ENCODE peak calls at places on chromosomes 1 and 21, in four cellular contexts. One of them, this sample, is unnamed.

GRCh38 chr1:41578712-41579335 is 94.3 kb upstream of the EDN2 start:
- DNase-seq in effector memory CD4-positive, alpha-beta T cell: no peak
- DNase-seq in psoas muscle: no peak
- DNase-seq in A549: peak; percentile 58
- DNase-seq in this sample: no peak

GRCh38 chr1:110631836-110632620 is 25.9 kb upstream of the KCNA2 start:
- DNase-seq in effector memory CD4-positive, alpha-beta T cell: no peak
- DNase-seq in psoas muscle: no peak
- DNase-seq in A549: no peak
- DNase-seq in this sample: no peak

GRCh38 chr1:29445330-29445729 is 209.0 kb downstream of the PTPRU start:
- DNase-seq in effector memory CD4-positive, alpha-beta T cell: no peak
- DNase-seq in psoas muscle: no peak
- DNase-seq in A549: no peak
- DNase-seq in this sample: no peak

GRCh38 chr1:43452789-43453441 is 816 bp downstream of the HYI start:
- DNase-seq in effector memory CD4-positive, alpha-beta T cell: no peak
- DNase-seq in psoas muscle: peak; percentile 55
- DNase-seq in A549: no peak
- DNase-seq in this sample: no peak

GRCh38 chr1:173042806-173043205 is 7.9 kb downstream of the TNFSF18 start:
- DNase-seq in effector memory CD4-positive, alpha-beta T cell: no peak
- DNase-seq in psoas muscle: no peak
- DNase-seq in A549: no peak
- DNase-seq in this sample: no peak

GRCh38 chr21:32574946-32575925 is 10.1 kb downstream of the TCP10L start:
- DNase-seq in effector memory CD4-positive, alpha-beta T cell: no peak
- DNase-seq in psoas muscle: no peak
- DNase-seq in A549: no peak
- DNase-seq in this sample: no peak

GRCh38 chr1:58576727-58577675 is at the start of gene TACSTD2:
- DNase-seq in effector memory CD4-positive, alpha-beta T cell: no peak
- DNase-seq in psoas muscle: peak; percentile 48
- DNase-seq in A549: no peak
- DNase-seq in this sample: no peak

GRCh38 chr21:36847189-36847588 is 119.3 kb downstream of the HLCS start:
- DNase-seq in effector memory CD4-positive, alpha-beta T cell: no peak
- DNase-seq in psoas muscle: no peak
- DNase-seq in A549: peak; percentile 69
- DNase-seq in this sample: no peak

GRCh38 chr1:23613191-23614126 is 54.2 kb upstream of the ID3 start:
- DNase-seq in effector memory CD4-positive, alpha-beta T cell: peak; percentile 18
- DNase-seq in psoas muscle: no peak
- DNase-seq in A549: no peak
- DNase-seq in this sample: no peak

GRCh38 chr1:66332524-66332853 is 201.5 kb upstream of the SGIP1 start:
- DNase-seq in effector memory CD4-positive, alpha-beta T cell: no peak
- DNase-seq in psoas muscle: no peak
- DNase-seq in A549: no peak
- DNase-seq in this sample: no peak

GRCh38 chr1:54124906-54125305 is 27.9 kb downstream of the CDCP2 start:
- DNase-seq in effector memory CD4-positive, alpha-beta T cell: no peak
- DNase-seq in psoas muscle: no peak
- DNase-seq in A549: no peak
- DNase-seq in this sample: no peak

GRCh38 chr1:175978926-175979325 is 228.2 kb downstream of the COP1 start:
- DNase-seq in effector memory CD4-positive, alpha-beta T cell: no peak
- DNase-seq in psoas muscle: no peak
- DNase-seq in A549: no peak
- DNase-seq in this sample: no peak

GRCh38 chr1:175984057-175984812 is 222.9 kb downstream of the COP1 start:
- DNase-seq in effector memory CD4-positive, alpha-beta T cell: no peak
- DNase-seq in psoas muscle: no peak
- DNase-seq in A549: no peak
- DNase-seq in this sample: no peak

GRCh38 chr1:175978476-175978875 is 228.6 kb downstream of the COP1 start:
- DNase-seq in effector memory CD4-positive, alpha-beta T cell: no peak
- DNase-seq in psoas muscle: no peak
- DNase-seq in A549: no peak
- DNase-seq in this sample: no peak

GRCh38 chr1:175984813-175985212 is 222.3 kb downstream of the COP1 start:
- DNase-seq in effector memory CD4-positive, alpha-beta T cell: no peak
- DNase-seq in psoas muscle: no peak
- DNase-seq in A549: no peak
- DNase-seq in this sample: no peak

GRCh38 chr1:175981128-175981527 is 226.0 kb downstream of the COP1 start:
- DNase-seq in effector memory CD4-positive, alpha-beta T cell: no peak
- DNase-seq in psoas muscle: no peak
- DNase-seq in A549: no peak
- DNase-seq in this sample: no peak
- H3K9me3 ChIP-seq in effector memory CD4-positive, alpha-beta T cell: no peaks in the 10 kb centered on the region
- H3K9me3 ChIP-seq in psoas muscle: no peaks in the 10 kb centered on the region
- H3K9me3 ChIP-seq in A549: peaks cover 37% of the 10 kb centered on the region
- H3K9me3 ChIP-seq in this sample: no peaks in the 10 kb centered on the region

GRCh38 chr1:104906141-104906540 is 1156.4 kb downstream of the AMY1C start:
- DNase-seq in effector memory CD4-positive, alpha-beta T cell: no peak
- DNase-seq in psoas muscle: no peak
- DNase-seq in A549: no peak
- DNase-seq in this sample: no peak
- H3K9me3 ChIP-seq in effector memory CD4-positive, alpha-beta T cell: no peaks in the 10 kb centered on the region
- H3K9me3 ChIP-seq in psoas muscle: peaks cover 2% of the 10 kb centered on the region
- H3K9me3 ChIP-seq in A549: no peaks in the 10 kb centered on the region
- H3K9me3 ChIP-seq in this sample: no peaks in the 10 kb centered on the region

DNA sequence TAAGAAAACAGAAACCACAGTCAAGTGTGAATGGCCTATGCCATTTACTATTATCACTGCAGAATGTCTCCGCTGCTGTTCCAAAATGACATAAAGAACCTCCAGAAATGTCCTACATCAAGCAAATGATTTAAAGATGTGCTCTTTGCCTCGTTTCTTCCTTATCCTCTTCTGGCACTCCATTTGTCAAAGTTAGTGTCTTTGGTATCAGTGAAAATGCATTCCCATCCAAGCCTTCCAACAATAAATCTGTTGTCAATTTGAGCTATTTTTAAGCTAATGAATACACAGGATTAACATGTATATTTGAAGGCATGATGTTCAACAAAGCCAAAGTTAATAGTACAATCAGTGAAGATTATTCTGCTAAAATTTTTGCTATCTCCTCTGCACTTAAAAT is 105.6 kb downstream of the LRRC53 start:
- DNase-seq in effector memory CD4-positive, alpha-beta T cell: no peak
- DNase-seq in psoas muscle: no peak
- DNase-seq in A549: no peak
- DNase-seq in this sample: no peak
- H3K9me3 ChIP-seq in effector memory CD4-positive, alpha-beta T cell: no peaks in the 10 kb centered on the region
- H3K9me3 ChIP-seq in psoas muscle: no peaks in the 10 kb centered on the region
- H3K9me3 ChIP-seq in A549: no peaks in the 10 kb centered on the region
- H3K9me3 ChIP-seq in this sample: no peaks in the 10 kb centered on the region

DNA sequence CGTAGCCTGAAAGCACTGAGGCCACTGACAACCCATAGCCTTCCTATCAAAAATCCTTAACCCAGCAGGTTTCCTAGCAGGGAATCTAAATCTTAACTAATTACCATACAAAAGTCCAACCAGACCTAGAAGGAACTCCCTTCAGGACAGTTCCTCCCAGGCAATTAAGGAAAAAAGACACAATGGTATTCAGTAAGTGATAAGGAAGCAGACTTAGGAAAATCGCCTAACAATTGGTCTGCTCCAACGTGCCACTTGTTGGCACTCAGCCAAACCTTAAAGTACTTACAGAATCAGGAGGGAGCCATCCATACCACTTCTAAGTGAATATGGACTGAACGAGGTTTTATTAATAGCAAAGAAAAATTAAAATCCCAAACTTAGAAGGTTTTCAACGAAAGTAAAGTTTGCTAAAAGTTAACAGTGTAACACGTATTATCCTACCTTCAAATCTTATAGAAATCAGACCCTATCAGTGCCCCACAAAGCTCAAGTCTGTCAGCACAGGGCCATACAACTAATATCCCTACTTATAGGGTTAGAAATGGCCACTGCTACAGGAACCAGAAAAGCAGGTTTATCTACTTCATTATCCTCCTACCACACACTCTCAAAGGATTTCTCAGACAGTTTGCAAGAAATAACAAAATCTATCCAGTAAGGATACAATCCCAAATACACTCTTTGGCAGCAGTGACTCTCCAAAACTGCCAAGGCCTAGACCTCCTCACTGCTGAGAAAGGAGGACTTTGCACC is 29.0 kb downstream of the SPATA6 start:
- DNase-seq in effector memory CD4-positive, alpha-beta T cell: no peak
- DNase-seq in psoas muscle: no peak
- DNase-seq in A549: no peak
- DNase-seq in this sample: no peak
- H3K9me3 ChIP-seq in effector memory CD4-positive, alpha-beta T cell: no peaks in the 10 kb centered on the region
- H3K9me3 ChIP-seq in psoas muscle: no peaks in the 10 kb centered on the region
- H3K9me3 ChIP-seq in A549: no peaks in the 10 kb centered on the region
- H3K9me3 ChIP-seq in this sample: no peaks in the 10 kb centered on the region

GRCh38 chr1:245143849-245144248 is 10.9 kb upstream of the KIF26B start:
- DNase-seq in effector memory CD4-positive, alpha-beta T cell: no peak
- DNase-seq in psoas muscle: no peak
- DNase-seq in A549: no peak
- DNase-seq in this sample: no peak

GRCh38 chr1:245148069-245148468 is 6.7 kb upstream of the KIF26B start:
- DNase-seq in effector memory CD4-positive, alpha-beta T cell: no peak
- DNase-seq in psoas muscle: no peak
- DNase-seq in A549: no peak
- DNase-seq in this sample: no peak

GRCh38 chr1:245142171-245142798 is 12.5 kb upstream of the KIF26B start:
- DNase-seq in effector memory CD4-positive, alpha-beta T cell: no peak
- DNase-seq in psoas muscle: no peak
- DNase-seq in A549: no peak
- DNase-seq in this sample: no peak

GRCh38 chr1:245142976-245143375 is 11.8 kb upstream of the KIF26B start:
- DNase-seq in effector memory CD4-positive, alpha-beta T cell: no peak
- DNase-seq in psoas muscle: no peak
- DNase-seq in A549: no peak
- DNase-seq in this sample: no peak
- H3K9me3 ChIP-seq in effector memory CD4-positive, alpha-beta T cell: no peaks in the 10 kb centered on the region
- H3K9me3 ChIP-seq in psoas muscle: no peaks in the 10 kb centered on the region
- H3K9me3 ChIP-seq in A549: no peaks in the 10 kb centered on the region
- H3K9me3 ChIP-seq in this sample: no peaks in the 10 kb centered on the region

This sample was measured in T-helper 17 cell.